ENCODE peak calls at places on chromosomes 3 and 15, in five cellular contexts. L, T, O, P and C are unnamed samples.

GRCh38 chr3:66552846-66553245 is 52.0 kb upstream of the LRIG1 start:
- DNase-seq in L (no peak), O (no peak), P (no peak), T (no peak), C (no peak)

GRCh38 chr15:71646767-71647478 is 163.4 kb upstream of the NR2E3 start:
- DNase-seq in P (no peak), L (no peak), O (no peak), T (no peak), C (no peak)

GRCh38 chr3:155661042-155661441 is 83.8 kb downstream of the PLCH1 start:
- DNase-seq in O (no peak), L (no peak), P (no peak), T (no peak), C (no peak)

GRCh38 chr3:118811333-118811732 is 223.3 kb downstream of the IGSF11 start:
- DNase-seq in O (no peak), L (no peak), P (no peak), T (no peak), C (no peak)

GRCh38 chr3:71251156-71251775 is 332.3 kb downstream of the FOXP1 start:
- DNase-seq in O (no peak), T (no peak), P (no peak), L (peak; percentile 66), C (no peak)

GRCh38 chr3:183265157-183265642 is 12.1 kb downstream of the B3GNT5 start:
- DNase-seq in O (no peak), T (peak; percentile 45), P (no peak), L (peak; percentile 52), C (no peak)

GRCh38 chr3:24316887-24317383 is 177.7 kb downstream of the THRB start:
- DNase-seq in T (no peak), O (no peak), L (peak; percentile 78), P (no peak), C (no peak)

GRCh38 chr15:96327155-96327741 is 3.3 kb upstream of the NR2F2 start:
- DNase-seq in P (no peak), T (peak; percentile 73), L (peak; percentile 81), O (no peak), C (no peak)

GRCh38 chr3:46669191-46669999 is 24.1 kb downstream of the ALS2CL start:
- DNase-seq in L (no peak), O (no peak), T (no peak), P (no peak), C (no peak)

GRCh38 chr3:131543714-131544113 is 40.9 kb upstream of the MRPL3 start:
- DNase-seq in O (no peak), T (no peak), P (no peak), L (peak; percentile 92), C (no peak)

GRCh38 chr3:45055411-45056143 is 29.5 kb downstream of the CLEC3B start:
- DNase-seq in T (no peak), L (peak; percentile 51), O (no peak), P (no peak), C (no peak)

GRCh38 chr3:147943265-147943945 is 534.2 kb downstream of the ZIC1 start:
- DNase-seq in P (no peak), L (peak; percentile 71), T (no peak), O (no peak), C (no peak)

GRCh38 chr3:66150977-66151376 is 69.8 kb upstream of the SLC25A26 start:
- DNase-seq in P (no peak), O (no peak), L (no peak), T (no peak), C (no peak)

GRCh38 chr3:114308830-114309229 is 15.0 kb downstream of the TIGIT start:
- DNase-seq in T (no peak), P (no peak), L (no peak), O (no peak), C (peak; percentile 72)

GRCh38 chr3:152126260-152126659 is 142.5 kb upstream of the MBNL1 start:
- DNase-seq in T (no peak), P (no peak), L (peak; percentile 43), O (no peak), C (no peak)

GRCh38 chr3:126399348-126399730 is 4.6 kb downstream of the CFAP100 start:
- DNase-seq in O (no peak), T (peak; percentile 28), L (no peak), P (no peak), C (no peak)

GRCh38 chr3:149163066-149163465 is 33.6 kb downstream of the HPS3 start:
- DNase-seq in P (no peak), O (no peak), T (no peak), L (no peak), C (no peak)

GRCh38 chr3:37833790-37834189 is 27.9 kb upstream of the CTDSPL start:
- DNase-seq in O (no peak), T (no peak), L (no peak), P (no peak), C (no peak)

GRCh38 chr3:158434412-158435038 is 136.5 kb upstream of the MLF1 start:
- DNase-seq in T (peak; percentile 14), O (peak; percentile 38), L (peak; percentile 79), P (peak; percentile 1), C (peak; percentile 28)

GRCh38 chr3:57078366-57079220 is 18.1 kb downstream of the SPATA12 start:
- DNase-seq in T (no peak), L (peak; percentile 33), O (no peak), P (no peak), C (peak; percentile 26)

GRCh38 chr3:190306513-190307163 is 15.6 kb downstream of the CLDN1 start:
- DNase-seq in O (no peak), T (no peak), P (peak; percentile 74), L (peak; percentile 94), C (peak; percentile 13)

GRCh38 chr3:72186485-72186864 is 401.5 kb upstream of the PROK2 start:
- DNase-seq in L (peak; percentile 34), P (no peak), T (no peak), O (no peak), C (no peak)

GRCh38 chr15:76575177-76576078 is 238.9 kb downstream of the ISL2 start:
- DNase-seq in P (no peak), O (no peak), L (no peak), T (no peak), C (no peak)